ENCODE peak calls at places on chromosomes 11 and 22, in five cellular contexts. W is mammary epithelial cell, U is astrocyte of the spinal cord, F is right cardiac atrium, S is left ventricle myocardium inferior. M is an unnamed sample.

GRCh38 chr22:26585104-26585790 is 4.7 kb downstream of the TPST2 start:
- DNase-seq in W (peak; percentile 67), U (peak; percentile 79), F (peak; percentile 89), S (peak; percentile 78), M (peak; percentile 60)

GRCh38 chr11:45161252-45162063 is 15.0 kb downstream of the PRDM11 start:
- DNase-seq in W (no peak), U (no peak), F (peak; percentile 83), S (no peak), M (peak; percentile 69)

GRCh38 chr11:115530752-115531151 is 26.5 kb upstream of the CADM1 start:
- DNase-seq in W (no peak), U (no peak), F (no peak), S (no peak), M (no peak)

GRCh38 chr11:68044145-68044813 is 5.5 kb downstream of the TCIRG1 start:
- DNase-seq in W (no peak), U (no peak), F (no peak), S (no peak), M (peak; percentile 61)

GRCh38 chr22:49330421-49331222 is 497.1 kb downstream of the BRD1 start:
- DNase-seq in W (no peak), U (no peak), F (no peak), S (no peak), M (peak; percentile 52)

GRCh38 chr11:79902493-79902892 is 461.7 kb upstream of the TENM4 start:
- DNase-seq in W (peak; percentile 51), U (no peak), F (no peak), S (no peak), M (no peak)

GRCh38 chr11:75812542-75813040 is 2.4 kb upstream of the UVRAG start:
- DNase-seq in W (no peak), U (no peak), F (no peak), S (no peak), M (no peak)

GRCh38 chr11:44366741-44367140 is 56.8 kb upstream of the ALX4 start:
- DNase-seq in W (no peak), U (no peak), F (no peak), S (no peak), M (no peak)

GRCh38 chr11:2996976-2997375 is 4.8 kb upstream of the NAP1L4 start:
- DNase-seq in W (no peak), U (no peak), F (no peak), S (no peak), M (peak; percentile 42)

GRCh38 chr11:11411401-11411985 is 58.4 kb upstream of the CSNK2A3 start:
- DNase-seq in W (peak; percentile 62), U (no peak), F (no peak), S (no peak), M (no peak)
- H3K4me3 ChIP-seq in W (no peak overlapping the region), U (no peak overlapping the region), F (no peak overlapping the region), S (no peak overlapping the region), M (no peak overlapping the region)

DNA sequence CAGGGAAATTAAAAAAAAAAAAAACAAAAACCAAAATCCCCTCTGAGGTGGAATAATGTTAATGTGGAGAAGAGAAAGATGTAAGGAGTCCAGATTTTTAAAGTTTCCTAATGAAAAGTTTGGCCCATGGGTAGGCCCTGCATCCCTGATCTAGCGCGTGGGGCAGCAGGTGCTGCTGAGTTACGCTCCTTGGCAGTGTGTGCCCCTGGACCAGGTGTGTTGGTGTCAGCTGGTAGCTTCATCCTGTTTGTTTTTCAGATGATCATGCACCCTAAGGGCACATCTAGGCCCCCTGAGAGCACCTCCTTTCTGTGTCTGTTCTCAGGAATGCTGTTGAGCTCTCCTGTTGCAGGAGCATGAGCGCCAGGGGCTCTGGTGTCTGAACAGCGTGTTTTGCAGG is 6.7 kb downstream of the DGCR8 start:
- DNase-seq in W (no peak), U (no peak), F (no peak), S (no peak), M (no peak)
- H3K4me3 ChIP-seq in W (no peak overlapping the region), U (no peak overlapping the region), F (no peak overlapping the region), S (no peak overlapping the region), M (no peak overlapping the region)

GRCh38 chr11:113974741-113975470 is at the start of gene HTR3A:
- DNase-seq in W (no peak), U (no peak), F (peak; percentile 88), S (peak; percentile 65), M (no peak)
- H3K4me3 ChIP-seq in W (no peak within 1 kb of the TSS), U (no peak within 1 kb of the TSS), F (no peak within 1 kb of the TSS), S (no peak within 1 kb of the TSS), M (no peak within 1 kb of the TSS)

GRCh38 chr22:23274146-23274526 is 93.8 kb downstream of the BCR start:
- DNase-seq in W (no peak), U (no peak), F (peak; percentile 14), S (no peak), M (no peak)
- H3K4me3 ChIP-seq in W (no peak overlapping the region), U (no peak overlapping the region), F (no peak overlapping the region), S (no peak overlapping the region), M (no peak overlapping the region)

M was measured in sigmoid colon.